ENCODE peak calls at places on chromosomes 16 and 17, in five cellular contexts. One of them, this sample, is unnamed. For H3K4me1, the result is how much of the 10 kb centered on the place peaks cover.

GRCh38 chr17:2755941-2756724 is 6.7 kb upstream of the CCDC92B start:
- DNase-seq in tibial nerve: no peak
- DNase-seq in ovary: no peak
- DNase-seq in H1: peak
- DNase-seq in HepG2: no peak
- DNase-seq in this sample: no peak

GRCh38 chr16:2173366-2173765 is 17.8 kb downstream of the TRAF7 start:
- DNase-seq in tibial nerve: no peak
- DNase-seq in ovary: no peak
- DNase-seq in H1: no peak
- DNase-seq in HepG2: no peak
- DNase-seq in this sample: no peak

GRCh38 chr17:28897769-28898259 is 281 bp upstream of the FLOT2 start:
- DNase-seq in tibial nerve: no peak
- DNase-seq in ovary: no peak
- DNase-seq in H1: no peak
- DNase-seq in HepG2: no peak
- DNase-seq in this sample: no peak

GRCh38 chr17:35614835-35615234 is 27.7 kb downstream of the AP2B1 start:
- DNase-seq in tibial nerve: no peak
- DNase-seq in ovary: no peak
- DNase-seq in H1: no peak
- DNase-seq in HepG2: no peak
- DNase-seq in this sample: no peak

GRCh38 chr17:77485089-77485833 is 344.5 kb downstream of the SEC14L1 start:
- DNase-seq in tibial nerve: no peak
- DNase-seq in ovary: no peak
- DNase-seq in H1: no peak
- DNase-seq in HepG2: no peak
- DNase-seq in this sample: no peak

GRCh38 chr17:40022961-40023541 is 7.8 kb downstream of the CSF3 start:
- DNase-seq in tibial nerve: no peak
- DNase-seq in ovary: no peak
- DNase-seq in H1: no peak
- DNase-seq in HepG2: no peak
- DNase-seq in this sample: peak

GRCh38 chr17:30312218-30312617 is 20.5 kb upstream of the BLMH start:
- DNase-seq in tibial nerve: no peak
- DNase-seq in ovary: no peak
- DNase-seq in H1: no peak
- DNase-seq in HepG2: no peak
- DNase-seq in this sample: no peak

GRCh38 chr16:963913-964695 is 6.7 kb downstream of the LMF1 start:
- DNase-seq in tibial nerve: no peak
- DNase-seq in ovary: peak
- DNase-seq in H1: no peak
- DNase-seq in HepG2: no peak
- DNase-seq in this sample: peak

GRCh38 chr17:45143767-45144198 is 4.5 kb upstream of the HEXIM1 start:
- DNase-seq in tibial nerve: peak
- DNase-seq in ovary: peak
- DNase-seq in H1: no peak
- DNase-seq in HepG2: no peak
- DNase-seq in this sample: peak

GRCh38 chr16:53768167-53768566 is 64.2 kb downstream of the FTO start:
- DNase-seq in tibial nerve: no peak
- DNase-seq in ovary: no peak
- DNase-seq in H1: no peak
- DNase-seq in HepG2: no peak
- DNase-seq in this sample: no peak

GRCh38 chr17:50779747-50780363 is 12.5 kb upstream of the ANKRD40CL start:
- DNase-seq in tibial nerve: no peak
- DNase-seq in ovary: no peak
- DNase-seq in H1: no peak
- DNase-seq in HepG2: no peak
- DNase-seq in this sample: no peak

GRCh38 chr17:57895382-57896060 is 45.7 kb upstream of the MRPS23 start:
- DNase-seq in tibial nerve: no peak
- DNase-seq in ovary: no peak
- DNase-seq in H1: no peak
- DNase-seq in HepG2: no peak
- DNase-seq in this sample: no peak

GRCh38 chr16:84732674-84733352 is 33.0 kb downstream of the USP10 start:
- DNase-seq in tibial nerve: no peak
- DNase-seq in ovary: no peak
- DNase-seq in H1: no peak
- DNase-seq in HepG2: no peak
- DNase-seq in this sample: no peak

GRCh38 chr16:85423186-85423550 is 190.0 kb upstream of the GSE1 start:
- DNase-seq in tibial nerve: no peak
- DNase-seq in ovary: no peak
- DNase-seq in H1: peak
- DNase-seq in HepG2: no peak
- DNase-seq in this sample: no peak

GRCh38 chr16:86490859-86491642 is 19.3 kb upstream of the FOXF1 start:
- DNase-seq in tibial nerve: no peak
- DNase-seq in ovary: no peak
- DNase-seq in H1: no peak
- DNase-seq in HepG2: no peak
- DNase-seq in this sample: no peak

GRCh38 chr16:87953308-87954208 is 2.3 kb downstream of the BANP start:
- DNase-seq in tibial nerve: no peak
- DNase-seq in ovary: no peak
- DNase-seq in H1: no peak
- DNase-seq in HepG2: no peak
- DNase-seq in this sample: no peak

GRCh38 chr16:84839956-84840355 is 20.2 kb downstream of the CRISPLD2 start:
- DNase-seq in tibial nerve: no peak
- DNase-seq in ovary: no peak
- DNase-seq in H1: no peak
- DNase-seq in HepG2: no peak
- DNase-seq in this sample: no peak

GRCh38 chr16:28549301-28549899 is 4.3 kb upstream of the SGF29 start:
- DNase-seq in tibial nerve: no peak
- DNase-seq in ovary: no peak
- DNase-seq in H1: no peak
- DNase-seq in HepG2: peak
- DNase-seq in this sample: no peak

GRCh38 chr16:88469615-88470395 is 16.7 kb downstream of the ZFPM1 start:
- DNase-seq in tibial nerve: no peak
- DNase-seq in ovary: no peak
- DNase-seq in H1: no peak
- DNase-seq in HepG2: no peak
- DNase-seq in this sample: no peak

GRCh38 chr16:50193594-50193993 is 40.5 kb downstream of the TENT4B start:
- DNase-seq in tibial nerve: no peak
- DNase-seq in ovary: no peak
- DNase-seq in H1: no peak
- DNase-seq in HepG2: no peak
- DNase-seq in this sample: no peak
- H3K4me1 ChIP-seq in tibial nerve: under half
- H3K4me1 ChIP-seq in ovary: under half
- H3K4me1 ChIP-seq in H1: under half
- H3K4me1 ChIP-seq in HepG2: under half
- H3K4me1 ChIP-seq in this sample: under half

DNA sequence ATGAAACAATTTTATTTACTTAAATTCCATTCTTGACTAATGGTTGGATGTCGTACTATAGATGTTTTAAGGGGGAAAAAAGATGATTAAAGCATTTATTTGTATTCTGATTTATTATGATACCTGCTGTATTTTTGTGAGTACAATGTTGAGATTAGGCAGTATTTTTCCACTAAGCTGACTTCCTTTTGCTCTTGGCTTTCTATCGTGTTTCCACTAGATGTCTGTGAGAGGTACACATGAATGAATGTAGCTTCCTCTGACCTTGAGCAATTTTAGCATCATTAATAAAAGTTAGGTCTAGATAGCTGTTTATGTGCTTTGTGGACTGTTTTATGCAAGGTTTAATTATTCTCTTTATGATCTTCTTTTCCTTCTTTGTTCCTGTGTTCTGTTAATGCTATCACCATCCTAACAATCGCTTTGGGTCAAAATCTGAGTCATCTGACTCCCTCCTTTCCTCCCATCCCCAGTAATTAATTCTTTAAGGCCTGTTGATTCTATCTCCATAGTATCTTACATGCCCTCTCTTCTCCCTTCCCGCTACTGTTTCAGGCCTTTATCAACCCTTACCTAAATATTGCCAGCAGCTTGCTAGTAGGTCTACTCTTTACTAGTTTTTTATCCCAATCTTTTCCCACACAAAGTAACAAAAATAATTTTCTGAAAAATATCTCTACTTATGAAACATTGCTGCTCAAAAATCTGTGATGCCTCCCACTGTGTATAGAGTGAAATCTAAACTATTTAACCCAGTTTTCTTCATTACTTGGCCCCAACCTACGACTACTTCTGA is 76.0 kb downstream of the VMP1 start:
- DNase-seq in tibial nerve: no peak
- DNase-seq in ovary: no peak
- DNase-seq in H1: no peak
- DNase-seq in HepG2: no peak
- DNase-seq in this sample: no peak
- TF ChIP-seq EP300 in tibial nerve: no peak
- TF ChIP-seq EP300 in ovary: no peak
- TF ChIP-seq EP300 in H1: no peak
- TF ChIP-seq EP300 in HepG2: no peak
- TF ChIP-seq EP300 in this sample: no peak

GRCh38 chr17:8362651-8363332 is 13.7 kb downstream of the KRABD2 start:
- DNase-seq in tibial nerve: no peak
- DNase-seq in ovary: no peak
- DNase-seq in H1: no peak
- DNase-seq in HepG2: no peak
- DNase-seq in this sample: no peak
- H3K4me1 ChIP-seq in tibial nerve: under half
- H3K4me1 ChIP-seq in ovary: under half
- H3K4me1 ChIP-seq in H1: under half
- H3K4me1 ChIP-seq in HepG2: under half
- H3K4me1 ChIP-seq in this sample: under half

GRCh38 chr16:8596581-8596980 is 6.3 kb upstream of the TMEM114 start:
- DNase-seq in tibial nerve: no peak
- DNase-seq in ovary: no peak
- DNase-seq in H1: no peak
- DNase-seq in HepG2: no peak
- DNase-seq in this sample: no peak

GRCh38 chr16:8590811-8591210 is 500 bp upstream of the TMEM114 start:
- DNase-seq in tibial nerve: no peak
- DNase-seq in ovary: no peak
- DNase-seq in H1: no peak
- DNase-seq in HepG2: no peak
- DNase-seq in this sample: no peak

GRCh38 chr16:8591451-8591850 is 1.1 kb upstream of the TMEM114 start:
- DNase-seq in tibial nerve: no peak
- DNase-seq in ovary: no peak
- DNase-seq in H1: no peak
- DNase-seq in HepG2: no peak
- DNase-seq in this sample: no peak

GRCh38 chr16:8595783-8596182 is 5.5 kb upstream of the TMEM114 start:
- DNase-seq in tibial nerve: no peak
- DNase-seq in ovary: no peak
- DNase-seq in H1: no peak
- DNase-seq in HepG2: no peak
- DNase-seq in this sample: no peak

GRCh38 chr16:8594149-8594666 is 3.9 kb upstream of the TMEM114 start:
- DNase-seq in tibial nerve: no peak
- DNase-seq in ovary: no peak
- DNase-seq in H1: no peak
- DNase-seq in HepG2: no peak
- DNase-seq in this sample: no peak
- TF ChIP-seq EP300 in tibial nerve: no peak
- TF ChIP-seq EP300 in ovary: no peak
- TF ChIP-seq EP300 in H1: no peak
- TF ChIP-seq EP300 in HepG2: no peak
- TF ChIP-seq EP300 in this sample: no peak

GRCh38 chr17:27340990-27341595 is 47.2 kb downstream of the WSB1 start:
- DNase-seq in tibial nerve: no peak
- DNase-seq in ovary: no peak
- DNase-seq in H1: no peak
- DNase-seq in HepG2: no peak
- DNase-seq in this sample: no peak

GRCh38 chr17:27343972-27344607 is 50.2 kb downstream of the WSB1 start:
- DNase-seq in tibial nerve: no peak
- DNase-seq in ovary: no peak
- DNase-seq in H1: no peak
- DNase-seq in HepG2: no peak
- DNase-seq in this sample: no peak

GRCh38 chr17:27342059-27342458 is 48.1 kb downstream of the WSB1 start:
- DNase-seq in tibial nerve: no peak
- DNase-seq in ovary: no peak
- DNase-seq in H1: no peak
- DNase-seq in HepG2: no peak
- DNase-seq in this sample: no peak

GRCh38 chr17:27345141-27345904 is 51.4 kb downstream of the WSB1 start:
- DNase-seq in tibial nerve: no peak
- DNase-seq in ovary: no peak
- DNase-seq in H1: peak
- DNase-seq in HepG2: no peak
- DNase-seq in this sample: no peak

GRCh38 chr17:27343294-27343693 is 49.4 kb downstream of the WSB1 start:
- DNase-seq in tibial nerve: no peak
- DNase-seq in ovary: no peak
- DNase-seq in H1: no peak
- DNase-seq in HepG2: no peak
- DNase-seq in this sample: no peak
- H3K4me1 ChIP-seq in tibial nerve: under half
- H3K4me1 ChIP-seq in ovary: under half
- H3K4me1 ChIP-seq in H1: under half
- H3K4me1 ChIP-seq in HepG2: under half
- H3K4me1 ChIP-seq in this sample: under half

GRCh38 chr16:73232555-73233422 is 184.9 kb upstream of the ZFHX3 start:
- DNase-seq in tibial nerve: no peak
- DNase-seq in ovary: peak
- DNase-seq in H1: no peak
- DNase-seq in HepG2: peak
- DNase-seq in this sample: peak
- TF ChIP-seq EP300 in tibial nerve: no peak
- TF ChIP-seq EP300 in ovary: no peak
- TF ChIP-seq EP300 in H1: no peak
- TF ChIP-seq EP300 in HepG2: no peak
- TF ChIP-seq EP300 in this sample: peak